ENCODE peak calls at places on chromosomes 6 and 20, in five cellular contexts. L is K562, I is fibroblast of lung, J is GM23248, T is neural progenitor cell. K is an unnamed sample. For H3K4me1 and H4K20me1, the result is how much of the 10 kb centered on the place peaks cover.

GRCh38 chr6:89818977-89819335 is 638 bp downstream of the MDN1 start:
- DNase-seq in T (peak), L (no peak), J (peak), I (peak), K (peak)

GRCh38 chr6:56637640-56638039 is 5.0 kb downstream of the DST start:
- DNase-seq in J (peak), T (peak), L (no peak), I (peak), K (peak)

GRCh38 chr6:53718597-53719460 is 53.3 kb upstream of the KLHL31 start:
- DNase-seq in T (peak), I (peak), L (peak), J (peak), K (peak)

GRCh38 chr6:5279891-5280338 is 18.6 kb downstream of the FARS2 start:
- DNase-seq in L (no peak), J (no peak), I (no peak), T (no peak), K (no peak)

GRCh38 chr6:10140824-10141223 is 274.1 kb downstream of the TFAP2A start:
- DNase-seq in L (no peak), I (no peak), J (no peak), T (no peak), K (no peak)

GRCh38 chr20:64100946-64101688 is 6.2 kb downstream of the NPBWR2 start:
- DNase-seq in T (no peak), J (no peak), I (no peak), L (no peak), K (no peak)

GRCh38 chr6:56708810-56709597 is 66.3 kb upstream of the DST start:
- DNase-seq in T (peak), I (peak), L (peak), J (peak), K (peak)

GRCh38 chr6:154292855-154293519 is 63.6 kb downstream of the IPCEF1 start:
- DNase-seq in J (peak), T (no peak), I (peak), L (no peak), K (no peak)

GRCh38 chr6:132530293-132530974 is 7.6 kb upstream of the TAAR9 start:
- DNase-seq in L (peak), I (peak), T (peak), J (peak), K (peak)

GRCh38 chr6:43584892-43585570 is 9.0 kb downstream of the POLH start:
- DNase-seq in L (no peak), I (no peak), T (no peak), J (peak), K (no peak)

GRCh38 chr6:78952362-78952761 is 85.0 kb downstream of the IRAK1BP1 start:
- DNase-seq in T (no peak), I (no peak), J (no peak), L (no peak), K (no peak)

GRCh38 chr6:10838794-10839333 is 525 bp upstream of the MAK start:
- DNase-seq in T (no peak), J (no peak), I (no peak), L (no peak), K (no peak)

DNA sequence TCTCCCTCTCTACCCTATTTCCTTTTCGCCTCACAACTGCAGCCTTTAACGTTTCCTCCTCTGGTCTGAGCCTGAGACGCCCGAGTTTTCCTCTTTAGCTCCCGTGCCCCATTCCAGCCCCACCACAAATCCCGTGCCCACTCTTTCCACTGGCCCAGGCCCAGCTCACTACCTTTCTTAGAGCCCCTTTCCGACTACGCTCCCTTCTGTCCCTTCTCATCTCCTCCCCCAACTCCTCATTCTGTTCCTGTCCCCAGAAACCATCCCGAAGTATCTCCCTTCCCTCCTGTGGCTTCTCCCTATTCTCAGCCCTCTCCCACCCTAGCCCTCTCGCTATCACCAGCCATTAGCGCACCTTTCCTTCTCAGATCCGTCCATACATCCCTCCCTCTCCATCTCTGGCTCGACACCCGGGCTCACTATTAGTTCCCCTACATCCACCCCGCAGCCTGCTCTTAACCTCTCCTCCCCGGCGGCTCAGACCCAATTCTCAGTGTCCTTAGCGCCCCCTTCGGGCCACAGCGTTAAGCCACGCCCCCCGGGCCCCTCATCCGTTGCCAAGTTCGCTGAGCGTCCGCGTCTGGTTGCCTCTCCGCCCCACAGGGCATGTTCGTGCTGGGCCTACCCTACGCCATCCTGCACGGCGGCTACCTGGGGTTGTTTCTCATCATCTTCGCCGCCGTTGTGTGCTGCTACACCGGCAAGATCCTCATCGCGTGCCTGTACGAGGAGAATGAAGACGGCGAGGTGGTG is 2.7 kb downstream of the SLC32A1 start:
- DNase-seq in T (peak), J (peak), I (peak), L (peak), K (no peak)
- TF ChIP-seq EZH2 in T (peak), J (peak), I (peak), L (no peak), K (no peak)

DNA sequence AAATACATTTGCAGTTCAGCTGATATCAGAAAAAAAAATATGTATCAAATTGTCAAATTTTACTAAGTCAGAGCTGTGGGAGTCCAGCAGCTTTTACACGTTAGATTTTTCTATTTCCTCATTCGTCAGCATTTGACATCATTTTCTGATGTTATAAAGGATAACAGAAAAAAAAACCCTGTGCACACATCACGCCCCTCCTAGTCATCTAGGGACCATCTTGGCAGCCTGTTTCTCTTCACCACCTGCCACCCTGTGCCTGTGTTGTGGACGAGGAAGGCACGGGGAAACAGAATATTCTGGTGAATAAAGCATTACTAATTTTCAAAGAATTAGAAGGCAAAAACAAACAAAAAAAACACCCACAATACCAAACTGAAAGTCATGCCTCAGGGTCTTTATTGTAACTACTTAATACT is 12.4 kb downstream of the B4GALT5 start:
- DNase-seq in T (no peak), J (peak), I (peak), L (no peak), K (no peak)
- H3K4me1 ChIP-seq in T (under half), J (half or more), I (under half), L (under half), K (under half)

GRCh38 chr6:30341249-30341648 is 3.7 kb upstream of the RPP21 start:
- DNase-seq in I (no peak), L (no peak), T (no peak), J (no peak), K (no peak)
- H4K20me1 ChIP-seq in I (under half), L (under half), T (under half), J (under half), K (under half)

GRCh38 chr6:1612386-1612893 is 2.7 kb downstream of the FOXC1 start:
- DNase-seq in I (no peak), J (no peak), L (no peak), T (no peak), K (no peak)

GRCh38 chr6:1613631-1614447 is 4.1 kb downstream of the FOXC1 start:
- DNase-seq in J (peak), L (no peak), I (peak), T (peak), K (no peak)

GRCh38 chr6:1614448-1614766 is 4.7 kb downstream of the FOXC1 start:
- DNase-seq in T (peak), J (no peak), L (no peak), I (no peak), K (no peak)

GRCh38 chr6:1611572-1612385 is 2.1 kb downstream of the FOXC1 start:
- DNase-seq in T (peak), J (peak), I (peak), L (no peak), K (no peak)

DNA sequence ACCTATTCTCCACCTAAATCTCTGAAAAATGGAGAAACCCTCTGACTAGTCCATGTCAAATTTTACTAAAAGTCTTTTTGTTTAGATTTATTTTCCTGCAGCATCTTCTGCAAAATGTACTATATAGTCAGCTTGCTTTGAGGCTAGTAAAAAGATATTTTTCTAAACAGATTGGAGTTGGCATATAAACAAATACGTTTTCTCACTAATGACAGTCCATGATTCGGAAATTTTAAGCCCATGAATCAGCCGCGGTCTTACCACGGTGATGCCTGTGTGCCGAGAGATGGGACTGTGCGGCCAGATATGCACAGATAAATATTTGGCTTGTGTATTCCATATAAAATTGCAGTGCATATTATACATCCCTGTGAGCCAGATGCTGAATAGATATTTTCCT is 3.2 kb downstream of the FOXC1 start:
- DNase-seq in J (peak), I (peak), L (no peak), T (no peak), K (no peak)
- TF ChIP-seq EZH2 in J (no peak), I (no peak), L (no peak), T (peak), K (no peak)

DNA sequence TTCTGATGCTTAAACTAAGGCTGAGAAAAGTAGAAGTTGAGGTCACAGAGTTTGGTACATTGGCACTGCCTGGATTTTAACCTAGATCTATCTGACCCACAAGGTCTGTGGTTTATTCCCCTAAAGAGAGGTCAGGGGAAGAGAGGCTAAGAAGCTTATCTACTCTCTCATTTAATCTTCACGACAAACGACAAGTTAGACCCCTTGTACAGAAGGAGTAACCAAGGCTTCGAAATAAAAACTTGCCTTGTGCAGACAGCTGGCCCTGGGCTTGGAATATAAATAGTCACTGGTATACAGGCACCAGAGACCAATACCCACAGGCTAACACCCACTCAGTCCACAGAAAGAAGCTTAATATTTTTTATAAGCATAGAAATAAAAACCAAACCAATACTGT is 41.3 kb downstream of the HNF4A start:
- DNase-seq in I (no peak), J (no peak), T (no peak), L (no peak), K (no peak)
- H3K4me1 ChIP-seq in I (under half), J (under half), T (under half), L (under half), K (under half)

GRCh38 chr6:158707826-158708225 is 58.0 kb downstream of the SYTL3 start:
- DNase-seq in T (no peak), I (peak), J (no peak), L (no peak), K (peak)

GRCh38 chr6:158706369-158706982 is 56.6 kb downstream of the SYTL3 start:
- DNase-seq in J (peak), I (peak), L (peak), T (peak), K (no peak)

GRCh38 chr6:158703840-158704822 is 54.3 kb downstream of the SYTL3 start:
- DNase-seq in T (peak), I (peak), J (peak), L (peak), K (peak)

GRCh38 chr6:158707120-158707519 is 57.3 kb downstream of the SYTL3 start:
- DNase-seq in L (peak), T (no peak), J (peak), I (peak), K (no peak)

GRCh38 chr6:158705386-158706126 is 55.7 kb downstream of the SYTL3 start:
- DNase-seq in T (no peak), I (no peak), J (no peak), L (no peak), K (no peak)
- H4K20me1 ChIP-seq in T (under half), I (under half), J (under half), L (under half), K (under half)

GRCh38 chr6:98831057-98832031 is 3.0 kb upstream of the POU3F2 start:
- DNase-seq in L (no peak), J (no peak), I (no peak), T (peak), K (no peak)

GRCh38 chr6:98827295-98828159 is 6.8 kb upstream of the POU3F2 start:
- DNase-seq in J (peak), I (no peak), L (no peak), T (peak), K (no peak)

GRCh38 chr6:98828210-98828798 is 6.1 kb upstream of the POU3F2 start:
- DNase-seq in L (no peak), I (no peak), T (peak), J (no peak), K (no peak)

GRCh38 chr6:98825602-98826230 is 8.7 kb upstream of the POU3F2 start:
- DNase-seq in L (no peak), T (peak), I (no peak), J (no peak), K (no peak)

DNA sequence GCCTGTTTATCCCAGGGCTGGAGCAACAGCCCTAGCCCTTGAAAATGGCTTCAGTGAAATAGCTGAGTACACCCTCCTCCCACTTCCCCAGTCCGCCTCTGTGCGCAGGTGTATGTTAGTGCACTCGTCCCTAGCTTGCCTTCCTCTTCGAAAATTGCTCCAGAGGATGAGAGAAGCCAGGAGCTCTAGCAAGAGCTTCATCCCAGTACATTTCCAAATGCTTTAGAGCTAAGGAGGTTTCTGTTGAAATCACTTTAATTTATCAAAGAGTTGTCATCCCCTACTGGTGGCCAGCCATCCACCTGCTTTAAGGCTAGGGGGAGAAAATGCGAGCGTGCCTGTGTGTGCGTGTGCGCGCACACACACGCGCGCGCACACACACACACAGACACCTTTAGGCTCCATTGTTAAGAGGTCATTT is 5.4 kb upstream of the POU3F2 start:
- DNase-seq in I (no peak), T (peak), L (no peak), J (no peak), K (no peak)
- TF ChIP-seq EZH2 in I (peak), T (no peak), L (no peak), J (peak), K (no peak)

GRCh38 chr20:44650777-44651493 is 564 bp downstream of the ADA start:
- DNase-seq in T (no peak), L (no peak), I (no peak), J (peak), K (peak)
- H3K4me1 ChIP-seq in T (under half), L (under half), I (under half), J (under half), K (under half)

DNA sequence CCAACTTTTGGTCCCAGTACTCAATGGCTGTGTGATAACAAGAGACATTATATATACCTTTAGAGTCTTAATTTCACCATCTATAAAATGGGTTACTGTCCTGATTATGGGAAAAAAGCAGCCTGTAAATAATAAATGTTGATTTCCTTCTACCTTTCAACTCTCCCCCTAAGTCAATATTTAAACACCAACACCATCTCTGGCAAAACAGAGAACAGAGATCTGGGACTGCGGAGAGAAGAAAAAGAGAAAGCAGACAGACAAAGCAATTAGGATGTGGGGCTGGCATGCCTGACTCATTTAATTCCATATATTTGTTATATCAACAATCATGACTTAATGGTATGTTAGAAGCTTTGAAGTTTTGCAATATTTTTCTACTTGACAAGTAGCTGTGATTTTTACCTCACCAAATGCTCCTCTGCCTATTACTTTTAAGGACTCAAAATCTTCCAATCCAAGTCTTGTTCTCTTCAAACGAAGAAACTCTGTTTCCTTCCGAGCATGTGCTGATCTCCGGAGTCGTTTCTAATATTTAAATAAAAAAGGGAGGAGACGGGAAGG is 23.3 kb downstream of the STK38 start:
- DNase-seq in J (no peak), L (no peak), I (no peak), T (no peak), K (no peak)
- H4K20me1 ChIP-seq in J (under half), L (under half), I (under half), T (under half), K (under half)

K was measured in MM.1S.